ENCODE peak calls at places on chromosomes 5 and 9, in five cellular contexts. U is hypothalamus, Y is GM13977, H is AG09319, T is T1000. M is an unnamed sample.
A peak's percentile ranks its signal among the peaks of the same experiment; 100 is the strongest.

GRCh38 chr5:138460032-138460693 is 5.1 kb upstream of the EGR1 start:
- DNase-seq in U (no peak), T (no peak), Y (no peak), H (no peak), M (no peak)

GRCh38 chr5:2913306-2913705 is 161.8 kb upstream of the IRX2 start:
- DNase-seq in T (no peak), Y (no peak), H (no peak), U (no peak), M (no peak)

GRCh38 chr5:35012796-35013195 is 35.0 kb downstream of the AGXT2 start:
- DNase-seq in H (no peak), U (no peak), T (no peak), Y (no peak), M (no peak)

GRCh38 chr5:8912106-8912505 is 633.8 kb downstream of the SEMA5A start:
- DNase-seq in H (no peak), T (no peak), U (no peak), Y (no peak), M (no peak)

GRCh38 chr5:176901260-176902101 is 2.3 kb upstream of the HK3 start:
- DNase-seq in H (no peak), Y (no peak), T (no peak), U (no peak), M (no peak)

GRCh38 chr9:130857864-130858730 is 23.0 kb downstream of the ABL1 start:
- DNase-seq in T (peak; percentile 54), H (no peak), U (no peak), Y (no peak), M (no peak)

GRCh38 chr5:95646569-95647330 is at the start of gene RFESD:
- DNase-seq in T (peak; percentile 94), U (peak; percentile 90), Y (peak; percentile 89), H (peak; percentile 91), M (peak; percentile 91)

GRCh38 chr5:150523472-150524350 is 15.8 kb downstream of the NDST1 start:
- DNase-seq in Y (peak; percentile 78), H (peak; percentile 52), U (no peak), T (no peak), M (peak; percentile 53)

GRCh38 chr5:36575367-36575781 is 31.0 kb upstream of the SLC1A3 start:
- DNase-seq in Y (no peak), H (no peak), T (no peak), U (no peak), M (no peak)

M was measured in smooth muscle cell of the brain vasculature.